ENCODE peak calls at places on chromosomes 2 and 18, in five cellular contexts. One of them, this sample, is unnamed. For H3K36me3, the result is how much of the 10 kb centered on the place peaks cover.

GRCh38 chr2:23614701-23615100 is 229.7 kb downstream of the KLHL29 start:
- DNase-seq in mucosa of descending colon: no peak
- DNase-seq in K562: no peak
- DNase-seq in brain microvascular endothelial cell: no peak
- DNase-seq in fibroblast of lung: no peak
- DNase-seq in this sample: no peak

GRCh38 chr2:56230171-56230570 is 46.4 kb downstream of the CCDC85A start:
- DNase-seq in mucosa of descending colon: no peak
- DNase-seq in K562: no peak
- DNase-seq in brain microvascular endothelial cell: no peak
- DNase-seq in fibroblast of lung: peak
- DNase-seq in this sample: peak

GRCh38 chr18:41436772-41437171 is 518.3 kb upstream of the PIK3C3 start:
- DNase-seq in mucosa of descending colon: no peak
- DNase-seq in K562: no peak
- DNase-seq in brain microvascular endothelial cell: no peak
- DNase-seq in fibroblast of lung: no peak
- DNase-seq in this sample: peak

GRCh38 chr2:2826209-2826551 is 495.1 kb upstream of the MYT1L start:
- DNase-seq in mucosa of descending colon: no peak
- DNase-seq in K562: no peak
- DNase-seq in brain microvascular endothelial cell: no peak
- DNase-seq in fibroblast of lung: no peak
- DNase-seq in this sample: no peak

GRCh38 chr18:48629730-48630324 is 91.0 kb downstream of the CTIF start:
- DNase-seq in mucosa of descending colon: no peak
- DNase-seq in K562: no peak
- DNase-seq in brain microvascular endothelial cell: peak
- DNase-seq in fibroblast of lung: peak
- DNase-seq in this sample: peak

GRCh38 chr2:26511466-26511865 is 33.5 kb upstream of the OTOF start:
- DNase-seq in mucosa of descending colon: no peak
- DNase-seq in K562: no peak
- DNase-seq in brain microvascular endothelial cell: no peak
- DNase-seq in fibroblast of lung: no peak
- DNase-seq in this sample: no peak

GRCh38 chr2:11342561-11343343 is 1.7 kb downstream of the ROCK2 start:
- DNase-seq in mucosa of descending colon: peak
- DNase-seq in K562: peak
- DNase-seq in brain microvascular endothelial cell: peak
- DNase-seq in fibroblast of lung: peak
- DNase-seq in this sample: peak

GRCh38 chr18:9615280-9615797 is 980 bp upstream of the PPP4R1 start:
- DNase-seq in mucosa of descending colon: no peak
- DNase-seq in K562: no peak
- DNase-seq in brain microvascular endothelial cell: no peak
- DNase-seq in fibroblast of lung: no peak
- DNase-seq in this sample: no peak

GRCh38 chr2:10407432-10407831 is 40.7 kb downstream of the ODC1 start:
- DNase-seq in mucosa of descending colon: no peak
- DNase-seq in K562: no peak
- DNase-seq in brain microvascular endothelial cell: no peak
- DNase-seq in fibroblast of lung: no peak
- DNase-seq in this sample: no peak

GRCh38 chr2:63189026-63189425 is 138.4 kb downstream of the OTX1 start:
- DNase-seq in mucosa of descending colon: peak
- DNase-seq in K562: peak
- DNase-seq in brain microvascular endothelial cell: peak
- DNase-seq in fibroblast of lung: peak
- DNase-seq in this sample: peak

GRCh38 chr2:199975297-199975895 is 20.0 kb downstream of the MAIP1 start:
- DNase-seq in mucosa of descending colon: no peak
- DNase-seq in K562: no peak
- DNase-seq in brain microvascular endothelial cell: no peak
- DNase-seq in fibroblast of lung: peak
- DNase-seq in this sample: peak

DNA sequence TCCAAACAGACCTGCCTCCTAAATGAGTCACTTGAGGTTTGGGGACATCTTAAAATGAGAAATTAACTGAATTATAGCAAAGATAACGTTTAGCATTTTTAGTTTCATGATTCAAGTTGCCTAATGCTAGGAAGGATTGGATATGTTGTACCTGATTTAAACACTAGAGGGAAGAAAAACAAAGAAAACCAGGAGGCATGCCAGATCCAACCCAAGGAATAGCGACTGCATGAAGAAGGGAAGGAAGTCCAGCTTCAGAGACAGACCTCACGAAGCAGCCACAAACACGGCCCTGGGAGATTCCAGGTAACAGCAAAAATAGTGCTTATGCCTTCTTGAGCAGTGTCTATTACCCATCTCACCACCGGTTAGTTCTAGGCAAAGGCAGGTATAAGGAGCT is 499.9 kb upstream of the SPHKAP start:
- DNase-seq in mucosa of descending colon: peak
- DNase-seq in K562: no peak
- DNase-seq in brain microvascular endothelial cell: peak
- DNase-seq in fibroblast of lung: peak
- DNase-seq in this sample: peak
- TF ChIP-seq CTCF in mucosa of descending colon: no peak
- TF ChIP-seq CTCF in K562: no peak
- TF ChIP-seq CTCF in brain microvascular endothelial cell: peak
- TF ChIP-seq CTCF in fibroblast of lung: peak
- TF ChIP-seq CTCF in this sample: peak

GRCh38 chr2:236163483-236164200 is 4.5 kb downstream of the GBX2 start:
- DNase-seq in mucosa of descending colon: no peak
- DNase-seq in K562: no peak
- DNase-seq in brain microvascular endothelial cell: no peak
- DNase-seq in fibroblast of lung: no peak
- DNase-seq in this sample: no peak
- H3K4me3 ChIP-seq in mucosa of descending colon: no peak
- H3K4me3 ChIP-seq in K562: no peak
- H3K4me3 ChIP-seq in brain microvascular endothelial cell: peak
- H3K4me3 ChIP-seq in fibroblast of lung: peak
- H3K4me3 ChIP-seq in this sample: peak

GRCh38 chr18:23530195-23530594 is 26.9 kb downstream of the RMC1 start:
- DNase-seq in mucosa of descending colon: no peak
- DNase-seq in K562: no peak
- DNase-seq in brain microvascular endothelial cell: no peak
- DNase-seq in fibroblast of lung: no peak
- DNase-seq in this sample: no peak
- H3K36me3 ChIP-seq in mucosa of descending colon: under half
- H3K36me3 ChIP-seq in K562: half or more
- H3K36me3 ChIP-seq in brain microvascular endothelial cell: half or more
- H3K36me3 ChIP-seq in fibroblast of lung: under half
- H3K36me3 ChIP-seq in this sample: under half

GRCh38 chr2:98656800-98657199 is 48.4 kb downstream of the UNC50 start:
- DNase-seq in mucosa of descending colon: no peak
- DNase-seq in K562: no peak
- DNase-seq in brain microvascular endothelial cell: no peak
- DNase-seq in fibroblast of lung: no peak
- DNase-seq in this sample: no peak
- TF ChIP-seq CTCF in mucosa of descending colon: no peak
- TF ChIP-seq CTCF in K562: no peak
- TF ChIP-seq CTCF in brain microvascular endothelial cell: no peak
- TF ChIP-seq CTCF in fibroblast of lung: no peak
- TF ChIP-seq CTCF in this sample: no peak

DNA sequence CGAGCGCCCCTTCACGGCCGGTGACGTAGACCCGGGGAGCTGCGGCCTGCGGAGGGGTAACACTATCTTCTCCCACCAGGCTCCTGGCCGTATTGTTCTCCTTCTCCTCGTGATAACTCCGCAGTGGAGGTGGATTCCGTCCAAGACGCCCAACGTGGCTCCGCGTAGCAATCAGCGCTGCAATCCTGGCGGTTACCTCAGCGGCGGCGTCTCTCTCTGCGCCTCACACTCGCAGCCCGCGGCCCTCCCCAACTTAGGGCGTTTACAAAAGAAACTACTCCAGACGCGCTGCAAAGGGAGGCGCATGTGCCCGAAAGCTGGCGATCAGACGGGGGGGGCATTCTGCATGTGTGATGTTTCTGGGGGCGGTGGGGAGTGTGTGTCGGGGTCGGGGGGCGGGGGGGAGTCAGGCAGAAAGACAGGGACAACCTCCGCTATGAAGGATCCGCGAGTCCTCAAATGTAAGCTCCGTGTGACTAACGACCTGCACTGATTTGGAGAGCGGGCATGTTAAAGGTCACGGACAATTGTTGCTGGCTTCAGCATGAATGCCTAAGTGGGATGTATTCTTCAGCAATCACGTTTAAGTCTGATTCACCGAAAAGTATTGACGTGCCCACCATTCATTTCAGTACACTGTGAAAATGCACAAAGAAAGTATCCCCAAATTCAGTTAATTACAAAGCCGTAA is 1.3 kb upstream of the ZNF516 start:
- DNase-seq in mucosa of descending colon: peak
- DNase-seq in K562: no peak
- DNase-seq in brain microvascular endothelial cell: peak
- DNase-seq in fibroblast of lung: peak
- DNase-seq in this sample: peak
- H3K4me3 ChIP-seq in mucosa of descending colon: peak
- H3K4me3 ChIP-seq in K562: no peak
- H3K4me3 ChIP-seq in brain microvascular endothelial cell: peak
- H3K4me3 ChIP-seq in fibroblast of lung: peak
- H3K4me3 ChIP-seq in this sample: peak

GRCh38 chr2:101262142-101262541 is 9.5 kb downstream of the CNOT11 start:
- DNase-seq in mucosa of descending colon: no peak
- DNase-seq in K562: no peak
- DNase-seq in brain microvascular endothelial cell: no peak
- DNase-seq in fibroblast of lung: no peak
- DNase-seq in this sample: no peak
- H3K36me3 ChIP-seq in mucosa of descending colon: under half
- H3K36me3 ChIP-seq in K562: half or more
- H3K36me3 ChIP-seq in brain microvascular endothelial cell: under half
- H3K36me3 ChIP-seq in fibroblast of lung: under half
- H3K36me3 ChIP-seq in this sample: under half